ENCODE peak calls at places on chromosomes 3 and 15, in ten cellular contexts. One of them, this sample, is unnamed.

GRCh38 chr3:12367346-12367745 is 78.5 kb downstream of the PPARG start:
- DNase-seq in fibroblast of lung: no peak
- DNase-seq in astrocyte of the spinal cord: no peak
- DNase-seq in cardiac fibroblast: peak; percentile 54
- DNase-seq in A549: no peak
- DNase-seq in right atrium auricular region: no peak
- DNase-seq in CD4-positive, CD25-positive, alpha-beta regulatory T cell: no peak
- DNase-seq in upper lobe of left lung: no peak
- DNase-seq in heart left ventricle: no peak
- DNase-seq in mammary epithelial cell: no peak
- DNase-seq in this sample: no peak

GRCh38 chr3:16801698-16802097 is 83.1 kb upstream of the PLCL2 start:
- DNase-seq in astrocyte of the spinal cord: no peak
- DNase-seq in CD4-positive, CD25-positive, alpha-beta regulatory T cell: peak; percentile 16
- DNase-seq in A549: no peak
- DNase-seq in right atrium auricular region: no peak
- DNase-seq in upper lobe of left lung: no peak
- DNase-seq in fibroblast of lung: peak; percentile 49
- DNase-seq in mammary epithelial cell: no peak
- DNase-seq in heart left ventricle: no peak
- DNase-seq in cardiac fibroblast: peak; percentile 14
- DNase-seq in this sample: peak; percentile 36

GRCh38 chr3:123751478-123751877 is 132.7 kb downstream of the MYLK start:
- DNase-seq in mammary epithelial cell: no peak
- DNase-seq in heart left ventricle: no peak
- DNase-seq in A549: no peak
- DNase-seq in upper lobe of left lung: no peak
- DNase-seq in fibroblast of lung: peak; percentile 60
- DNase-seq in astrocyte of the spinal cord: no peak
- DNase-seq in cardiac fibroblast: peak; percentile 33
- DNase-seq in right atrium auricular region: no peak
- DNase-seq in CD4-positive, CD25-positive, alpha-beta regulatory T cell: no peak
- DNase-seq in this sample: no peak

GRCh38 chr15:92797168-92798052 is 102.7 kb upstream of the CHD2 start:
- DNase-seq in astrocyte of the spinal cord: peak; percentile 83
- DNase-seq in heart left ventricle: no peak
- DNase-seq in CD4-positive, CD25-positive, alpha-beta regulatory T cell: peak; percentile 87
- DNase-seq in fibroblast of lung: peak; percentile 64
- DNase-seq in cardiac fibroblast: peak; percentile 86
- DNase-seq in mammary epithelial cell: peak; percentile 66
- DNase-seq in A549: peak; percentile 84
- DNase-seq in right atrium auricular region: no peak
- DNase-seq in upper lobe of left lung: no peak
- DNase-seq in this sample: peak; percentile 81

GRCh38 chr3:13618836-13619235 is 69.9 kb downstream of the FBLN2 start:
- DNase-seq in CD4-positive, CD25-positive, alpha-beta regulatory T cell: no peak
- DNase-seq in right atrium auricular region: no peak
- DNase-seq in mammary epithelial cell: no peak
- DNase-seq in upper lobe of left lung: no peak
- DNase-seq in heart left ventricle: no peak
- DNase-seq in A549: no peak
- DNase-seq in fibroblast of lung: no peak
- DNase-seq in astrocyte of the spinal cord: no peak
- DNase-seq in cardiac fibroblast: no peak
- DNase-seq in this sample: no peak

GRCh38 chr3:3629911-3630310 is 169.3 kb upstream of the LRRN1 start:
- DNase-seq in mammary epithelial cell: no peak
- DNase-seq in astrocyte of the spinal cord: peak; percentile 43
- DNase-seq in A549: no peak
- DNase-seq in upper lobe of left lung: no peak
- DNase-seq in heart left ventricle: no peak
- DNase-seq in right atrium auricular region: no peak
- DNase-seq in cardiac fibroblast: peak; percentile 64
- DNase-seq in CD4-positive, CD25-positive, alpha-beta regulatory T cell: no peak
- DNase-seq in fibroblast of lung: peak; percentile 88
- DNase-seq in this sample: no peak

GRCh38 chr3:115671761-115672455 is 48.6 kb downstream of the GAP43 start:
- DNase-seq in mammary epithelial cell: no peak
- DNase-seq in CD4-positive, CD25-positive, alpha-beta regulatory T cell: peak; percentile 20
- DNase-seq in heart left ventricle: no peak
- DNase-seq in fibroblast of lung: peak; percentile 43
- DNase-seq in upper lobe of left lung: no peak
- DNase-seq in astrocyte of the spinal cord: peak; percentile 37
- DNase-seq in right atrium auricular region: no peak
- DNase-seq in cardiac fibroblast: no peak
- DNase-seq in A549: no peak
- DNase-seq in this sample: no peak

GRCh38 chr3:66140763-66141372 is 79.9 kb upstream of the SLC25A26 start:
- DNase-seq in mammary epithelial cell: peak; percentile 57
- DNase-seq in A549: no peak
- DNase-seq in cardiac fibroblast: no peak
- DNase-seq in heart left ventricle: no peak
- DNase-seq in CD4-positive, CD25-positive, alpha-beta regulatory T cell: no peak
- DNase-seq in fibroblast of lung: peak; percentile 69
- DNase-seq in right atrium auricular region: no peak
- DNase-seq in astrocyte of the spinal cord: peak; percentile 30
- DNase-seq in upper lobe of left lung: no peak
- DNase-seq in this sample: no peak

GRCh38 chr3:132210476-132211346 is 106.5 kb upstream of the ACP3 start:
- DNase-seq in astrocyte of the spinal cord: no peak
- DNase-seq in cardiac fibroblast: no peak
- DNase-seq in A549: peak; percentile 44
- DNase-seq in upper lobe of left lung: no peak
- DNase-seq in right atrium auricular region: no peak
- DNase-seq in mammary epithelial cell: peak; percentile 41
- DNase-seq in CD4-positive, CD25-positive, alpha-beta regulatory T cell: peak; percentile 30
- DNase-seq in heart left ventricle: no peak
- DNase-seq in fibroblast of lung: no peak
- DNase-seq in this sample: no peak

GRCh38 chr3:82030932-82031331 is 269.5 kb upstream of the GBE1 start:
- DNase-seq in cardiac fibroblast: no peak
- DNase-seq in mammary epithelial cell: peak; percentile 6
- DNase-seq in right atrium auricular region: no peak
- DNase-seq in CD4-positive, CD25-positive, alpha-beta regulatory T cell: no peak
- DNase-seq in astrocyte of the spinal cord: peak; percentile 6
- DNase-seq in A549: no peak
- DNase-seq in fibroblast of lung: no peak
- DNase-seq in upper lobe of left lung: no peak
- DNase-seq in heart left ventricle: no peak
- DNase-seq in this sample: no peak

GRCh38 chr3:171770689-171771620 is 39.3 kb downstream of the PLD1 start:
- DNase-seq in astrocyte of the spinal cord: peak; percentile 90
- DNase-seq in CD4-positive, CD25-positive, alpha-beta regulatory T cell: no peak
- DNase-seq in mammary epithelial cell: peak; percentile 95
- DNase-seq in right atrium auricular region: no peak
- DNase-seq in fibroblast of lung: peak; percentile 87
- DNase-seq in cardiac fibroblast: peak; percentile 94
- DNase-seq in heart left ventricle: peak; percentile 64
- DNase-seq in upper lobe of left lung: no peak
- DNase-seq in A549: peak; percentile 45
- DNase-seq in this sample: peak; percentile 4

GRCh38 chr3:107956991-107957467 is 133.8 kb downstream of the CD47 start:
- DNase-seq in heart left ventricle: peak; percentile 77
- DNase-seq in astrocyte of the spinal cord: no peak
- DNase-seq in CD4-positive, CD25-positive, alpha-beta regulatory T cell: no peak
- DNase-seq in fibroblast of lung: peak; percentile 31
- DNase-seq in cardiac fibroblast: peak; percentile 97
- DNase-seq in upper lobe of left lung: peak; percentile 54
- DNase-seq in mammary epithelial cell: no peak
- DNase-seq in A549: no peak
- DNase-seq in right atrium auricular region: peak; percentile 93
- DNase-seq in this sample: no peak

GRCh38 chr15:57436166-57436565 is 59.9 kb downstream of the CGNL1 start:
- DNase-seq in heart left ventricle: no peak
- DNase-seq in A549: no peak
- DNase-seq in astrocyte of the spinal cord: no peak
- DNase-seq in cardiac fibroblast: no peak
- DNase-seq in fibroblast of lung: peak; percentile 25
- DNase-seq in mammary epithelial cell: no peak
- DNase-seq in right atrium auricular region: no peak
- DNase-seq in upper lobe of left lung: no peak
- DNase-seq in CD4-positive, CD25-positive, alpha-beta regulatory T cell: no peak
- DNase-seq in this sample: no peak

GRCh38 chr15:62362608-62363007 is 197.5 kb upstream of the C2CD4B start:
- DNase-seq in cardiac fibroblast: peak; percentile 81
- DNase-seq in mammary epithelial cell: peak; percentile 40
- DNase-seq in astrocyte of the spinal cord: no peak
- DNase-seq in heart left ventricle: no peak
- DNase-seq in CD4-positive, CD25-positive, alpha-beta regulatory T cell: no peak
- DNase-seq in right atrium auricular region: no peak
- DNase-seq in A549: no peak
- DNase-seq in upper lobe of left lung: no peak
- DNase-seq in fibroblast of lung: peak; percentile 85
- DNase-seq in this sample: no peak

GRCh38 chr3:132659000-132659369 is 624 bp downstream of the ACAD11 start:
- DNase-seq in astrocyte of the spinal cord: no peak
- DNase-seq in cardiac fibroblast: no peak
- DNase-seq in heart left ventricle: no peak
- DNase-seq in right atrium auricular region: no peak
- DNase-seq in fibroblast of lung: no peak
- DNase-seq in upper lobe of left lung: no peak
- DNase-seq in CD4-positive, CD25-positive, alpha-beta regulatory T cell: no peak
- DNase-seq in mammary epithelial cell: peak; percentile 37
- DNase-seq in A549: no peak
- DNase-seq in this sample: no peak

GRCh38 chr3:158731938-158732855 is at the start of gene RARRES1:
- DNase-seq in CD4-positive, CD25-positive, alpha-beta regulatory T cell: peak; percentile 53
- DNase-seq in cardiac fibroblast: peak; percentile 67
- DNase-seq in mammary epithelial cell: peak; percentile 70
- DNase-seq in heart left ventricle: peak; percentile 66
- DNase-seq in fibroblast of lung: peak; percentile 74
- DNase-seq in right atrium auricular region: no peak
- DNase-seq in upper lobe of left lung: peak; percentile 94
- DNase-seq in astrocyte of the spinal cord: peak; percentile 47
- DNase-seq in A549: peak; percentile 70
- DNase-seq in this sample: no peak

GRCh38 chr3:184145120-184145524 is 10.0 kb downstream of the EIF2B5 start:
- DNase-seq in upper lobe of left lung: no peak
- DNase-seq in cardiac fibroblast: peak; percentile 74
- DNase-seq in CD4-positive, CD25-positive, alpha-beta regulatory T cell: peak; percentile 49
- DNase-seq in fibroblast of lung: peak; percentile 58
- DNase-seq in A549: peak; percentile 62
- DNase-seq in heart left ventricle: no peak
- DNase-seq in right atrium auricular region: no peak
- DNase-seq in astrocyte of the spinal cord: peak; percentile 48
- DNase-seq in mammary epithelial cell: peak; percentile 67
- DNase-seq in this sample: peak; percentile 22

DNA sequence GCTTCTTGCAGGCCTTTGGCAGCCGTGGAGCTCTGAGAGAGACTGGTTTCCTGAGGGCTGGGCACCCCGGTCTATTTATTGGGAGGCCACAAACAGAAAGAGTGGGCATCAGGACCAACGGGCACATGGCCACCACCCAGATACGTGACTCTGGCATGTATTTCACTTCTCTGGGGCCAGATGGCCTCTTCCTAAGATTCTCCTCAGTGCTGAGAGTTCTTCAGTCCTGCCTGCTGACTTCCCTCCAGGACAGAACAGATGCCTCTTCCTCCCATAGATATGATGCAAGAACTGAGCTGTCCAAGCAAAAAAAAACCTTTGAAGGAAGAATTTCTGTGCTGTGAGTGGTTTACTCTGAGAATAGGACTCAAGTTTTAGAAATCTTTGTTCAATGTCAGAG is 107.7 kb downstream of the IGF2BP2 start:
- DNase-seq in A549: no peak
- DNase-seq in astrocyte of the spinal cord: peak; percentile 84
- DNase-seq in mammary epithelial cell: peak; percentile 62
- DNase-seq in heart left ventricle: no peak
- DNase-seq in cardiac fibroblast: peak; percentile 83
- DNase-seq in fibroblast of lung: peak; percentile 86
- DNase-seq in CD4-positive, CD25-positive, alpha-beta regulatory T cell: no peak
- DNase-seq in right atrium auricular region: no peak
- DNase-seq in upper lobe of left lung: no peak
- DNase-seq in this sample: no peak
- H3K4me3 ChIP-seq in A549: no peak overlapping the region
- H3K4me3 ChIP-seq in astrocyte of the spinal cord: no peak overlapping the region
- H3K4me3 ChIP-seq in mammary epithelial cell: no peak overlapping the region
- H3K4me3 ChIP-seq in heart left ventricle: no peak overlapping the region
- H3K4me3 ChIP-seq in cardiac fibroblast: no peak overlapping the region
- H3K4me3 ChIP-seq in fibroblast of lung: no peak overlapping the region
- H3K4me3 ChIP-seq in CD4-positive, CD25-positive, alpha-beta regulatory T cell: no peak overlapping the region
- H3K4me3 ChIP-seq in right atrium auricular region: no peak overlapping the region
- H3K4me3 ChIP-seq in upper lobe of left lung: no peak overlapping the region
- H3K4me3 ChIP-seq in this sample: no peak overlapping the region

GRCh38 chr3:72177075-72178050 is 392.4 kb upstream of the PROK2 start:
- DNase-seq in astrocyte of the spinal cord: peak; percentile 22
- DNase-seq in upper lobe of left lung: peak; percentile 81
- DNase-seq in mammary epithelial cell: peak; percentile 65
- DNase-seq in cardiac fibroblast: peak; percentile 76
- DNase-seq in A549: no peak
- DNase-seq in fibroblast of lung: peak; percentile 57
- DNase-seq in CD4-positive, CD25-positive, alpha-beta regulatory T cell: peak; percentile 47
- DNase-seq in right atrium auricular region: no peak
- DNase-seq in heart left ventricle: peak; percentile 69
- DNase-seq in this sample: no peak
- H3K4me3 ChIP-seq in astrocyte of the spinal cord: no peak overlapping the region
- H3K4me3 ChIP-seq in upper lobe of left lung: peak overlapping the region; percentile 21
- H3K4me3 ChIP-seq in mammary epithelial cell: no peak overlapping the region
- H3K4me3 ChIP-seq in cardiac fibroblast: no peak overlapping the region
- H3K4me3 ChIP-seq in A549: no peak overlapping the region
- H3K4me3 ChIP-seq in fibroblast of lung: no peak overlapping the region
- H3K4me3 ChIP-seq in CD4-positive, CD25-positive, alpha-beta regulatory T cell: peak overlapping the region; percentile 21
- H3K4me3 ChIP-seq in right atrium auricular region: no peak overlapping the region
- H3K4me3 ChIP-seq in heart left ventricle: peak overlapping the region; percentile 27
- H3K4me3 ChIP-seq in this sample: no peak overlapping the region

DNA sequence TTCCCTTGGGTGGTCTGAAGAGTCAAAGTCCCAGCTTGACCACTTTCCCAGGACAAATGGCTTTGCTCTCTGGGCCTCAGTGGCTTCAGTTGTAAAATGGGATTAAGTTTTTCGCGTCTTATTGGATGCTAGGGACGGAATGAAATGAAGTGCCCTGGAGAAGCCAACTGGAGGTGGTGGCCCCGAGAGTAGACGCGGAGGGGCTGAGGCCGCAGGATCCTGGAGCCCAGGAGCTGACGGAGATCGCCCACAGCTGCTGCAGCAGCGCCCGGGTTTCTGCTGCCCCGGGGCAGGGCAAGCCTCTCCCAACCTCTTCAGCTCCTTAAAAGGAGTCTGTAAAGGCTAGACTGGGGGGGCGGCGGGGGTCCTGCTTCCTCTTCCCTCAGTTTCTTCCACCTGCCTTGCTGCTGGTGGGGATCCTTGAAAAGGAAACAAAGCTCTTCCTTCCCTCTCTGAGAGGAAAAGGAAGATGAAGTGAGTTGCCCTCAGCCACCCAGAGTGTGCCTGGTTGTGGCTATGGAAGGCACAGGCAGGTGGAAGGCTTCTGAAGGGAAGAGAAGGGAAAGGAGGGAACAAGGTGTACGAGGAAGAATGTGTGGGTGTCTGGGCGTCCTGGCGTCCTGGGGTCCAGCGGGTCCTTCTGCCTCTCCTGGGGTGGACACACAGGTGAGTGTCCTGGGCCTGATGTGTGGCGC is 967 bp upstream of the BNC1 start:
- DNase-seq in A549: no peak
- DNase-seq in mammary epithelial cell: peak; percentile 55
- DNase-seq in upper lobe of left lung: peak; percentile 42
- DNase-seq in CD4-positive, CD25-positive, alpha-beta regulatory T cell: no peak
- DNase-seq in cardiac fibroblast: no peak
- DNase-seq in heart left ventricle: no peak
- DNase-seq in astrocyte of the spinal cord: no peak
- DNase-seq in fibroblast of lung: no peak
- DNase-seq in right atrium auricular region: no peak
- DNase-seq in this sample: no peak
- H3K4me3 ChIP-seq in A549: no peak overlapping the region
- H3K4me3 ChIP-seq in mammary epithelial cell: peak overlapping the region; percentile 95
- H3K4me3 ChIP-seq in upper lobe of left lung: no peak overlapping the region
- H3K4me3 ChIP-seq in CD4-positive, CD25-positive, alpha-beta regulatory T cell: no peak overlapping the region
- H3K4me3 ChIP-seq in cardiac fibroblast: no peak overlapping the region
- H3K4me3 ChIP-seq in heart left ventricle: no peak overlapping the region
- H3K4me3 ChIP-seq in astrocyte of the spinal cord: no peak overlapping the region
- H3K4me3 ChIP-seq in fibroblast of lung: no peak overlapping the region
- H3K4me3 ChIP-seq in right atrium auricular region: no peak overlapping the region
- H3K4me3 ChIP-seq in this sample: no peak overlapping the region

GRCh38 chr3:5332270-5332956 is 144.9 kb downstream of the EDEM1 start:
- DNase-seq in mammary epithelial cell: no peak
- DNase-seq in CD4-positive, CD25-positive, alpha-beta regulatory T cell: no peak
- DNase-seq in A549: no peak
- DNase-seq in astrocyte of the spinal cord: no peak
- DNase-seq in right atrium auricular region: no peak
- DNase-seq in upper lobe of left lung: no peak
- DNase-seq in cardiac fibroblast: no peak
- DNase-seq in heart left ventricle: no peak
- DNase-seq in fibroblast of lung: no peak
- DNase-seq in this sample: no peak
- H3K4me3 ChIP-seq in mammary epithelial cell: no peak overlapping the region
- H3K4me3 ChIP-seq in CD4-positive, CD25-positive, alpha-beta regulatory T cell: no peak overlapping the region
- H3K4me3 ChIP-seq in A549: no peak overlapping the region
- H3K4me3 ChIP-seq in astrocyte of the spinal cord: no peak overlapping the region
- H3K4me3 ChIP-seq in right atrium auricular region: no peak overlapping the region
- H3K4me3 ChIP-seq in upper lobe of left lung: no peak overlapping the region
- H3K4me3 ChIP-seq in cardiac fibroblast: no peak overlapping the region
- H3K4me3 ChIP-seq in heart left ventricle: no peak overlapping the region
- H3K4me3 ChIP-seq in fibroblast of lung: no peak overlapping the region
- H3K4me3 ChIP-seq in this sample: no peak overlapping the region

This sample was measured in Jurkat, Clone E6-1.